ENCODE peak calls at places on chromosomes 5 and 9, in ten cellular contexts. J is stomach, E is prostate gland, R is right cardiac atrium, C is A673, U is WERI-Rb-1, V is OCI-LY7, N is SJSA1, A is A549, P is AG04450. O is an unnamed sample.

GRCh38 chr5:138972836-138973235 is 97.7 kb upstream of the LRRTM2 start:
- DNase-seq in U (peak), P (no peak), R (no peak), N (no peak), J (no peak), A (no peak), V (no peak), C (no peak), E (no peak), O (no peak)

GRCh38 chr5:90153031-90153430 is 256.5 kb downstream of the CETN3 start:
- DNase-seq in R (no peak), E (no peak), V (no peak), U (no peak), P (no peak), N (no peak), C (no peak), A (no peak), J (no peak), O (no peak)

GRCh38 chr9:73073337-73074175 is 78.1 kb upstream of the ANXA1 start:
- DNase-seq in C (no peak), E (no peak), U (no peak), P (no peak), N (peak), V (no peak), J (no peak), A (peak), R (no peak), O (no peak)

GRCh38 chr5:102959055-102959454 is 160.9 kb downstream of the GIN1 start:
- DNase-seq in P (peak), V (no peak), C (peak), E (no peak), U (no peak), A (peak), J (no peak), R (no peak), N (peak), O (no peak)

GRCh38 chr5:154753792-154754191 is 1.4 kb upstream of the LARP1 start:
- DNase-seq in E (peak), C (no peak), J (peak), R (peak), V (no peak), P (peak), N (no peak), U (no peak), A (peak), O (peak)

GRCh38 chr5:171426266-171426665 is 6.8 kb downstream of the FGF18 start:
- DNase-seq in E (no peak), N (peak), C (no peak), P (no peak), R (no peak), U (no peak), A (no peak), V (no peak), J (peak), O (no peak)

GRCh38 chr5:14834062-14834461 is 37.5 kb downstream of the ANKH start:
- DNase-seq in E (no peak), J (no peak), N (no peak), V (no peak), P (no peak), C (no peak), U (no peak), A (no peak), R (no peak), O (no peak)

GRCh38 chr5:163846512-163846911 is 341.1 kb downstream of the MAT2B start:
- DNase-seq in R (no peak), N (no peak), V (no peak), E (no peak), C (no peak), J (no peak), P (peak), U (no peak), A (no peak), O (no peak)

GRCh38 chr5:74647096-74647495 is 6.6 kb upstream of the ENC1 start:
- DNase-seq in N (no peak), V (no peak), C (no peak), U (no peak), J (no peak), R (no peak), E (no peak), P (no peak), A (no peak), O (no peak)

GRCh38 chr5:181133610-181134231 is 2.8 kb upstream of the OR2V1 start:
- DNase-seq in V (no peak), P (peak), C (peak), U (no peak), J (peak), N (peak), R (peak), E (no peak), A (peak), O (no peak)

GRCh38 chr9:22117511-22118388 is 108.6 kb upstream of the CDKN2B start:
- DNase-seq in C (no peak), N (peak), A (no peak), P (no peak), J (no peak), E (no peak), V (no peak), R (no peak), U (no peak), O (no peak)

GRCh38 chr9:93154293-93154903 is 20.3 kb upstream of the NINJ1 start:
- DNase-seq in E (no peak), R (peak), A (peak), U (peak), N (no peak), J (no peak), P (no peak), V (peak), C (peak), O (peak)

GRCh38 chr9:128455849-128456612 is at the start of gene ODF2:
- DNase-seq in C (peak), V (peak), R (peak), E (peak), A (peak), N (peak), J (peak), P (peak), U (peak), O (peak)

DNA sequence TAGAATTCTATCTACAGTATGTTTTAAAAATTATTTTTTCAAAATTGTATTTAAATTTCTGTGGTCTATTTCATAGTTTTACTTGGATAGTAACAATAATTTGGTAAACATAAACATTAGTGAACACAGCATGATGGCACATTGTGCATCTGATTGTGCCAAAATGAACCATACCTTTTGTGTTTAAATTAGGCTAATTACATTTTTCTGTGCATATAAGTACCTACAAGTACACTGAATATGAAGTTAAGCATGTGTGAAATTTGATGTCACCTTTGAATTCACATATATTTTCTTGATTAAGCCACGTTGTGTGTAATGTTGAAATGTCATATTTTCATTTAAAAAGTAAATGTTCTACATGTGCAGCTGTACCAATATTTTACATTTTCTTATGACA is 13.4 kb downstream of the PBX3 start:
- DNase-seq in V (no peak), P (no peak), R (no peak), J (no peak), C (no peak), E (no peak), U (no peak), A (no peak), N (no peak), O (no peak)
- H3K27ac ChIP-seq in V (no peak), P (no peak), R (no peak), J (no peak), C (no peak), E (no peak), U (no peak), A (no peak), N (no peak), O (no peak)

DNA sequence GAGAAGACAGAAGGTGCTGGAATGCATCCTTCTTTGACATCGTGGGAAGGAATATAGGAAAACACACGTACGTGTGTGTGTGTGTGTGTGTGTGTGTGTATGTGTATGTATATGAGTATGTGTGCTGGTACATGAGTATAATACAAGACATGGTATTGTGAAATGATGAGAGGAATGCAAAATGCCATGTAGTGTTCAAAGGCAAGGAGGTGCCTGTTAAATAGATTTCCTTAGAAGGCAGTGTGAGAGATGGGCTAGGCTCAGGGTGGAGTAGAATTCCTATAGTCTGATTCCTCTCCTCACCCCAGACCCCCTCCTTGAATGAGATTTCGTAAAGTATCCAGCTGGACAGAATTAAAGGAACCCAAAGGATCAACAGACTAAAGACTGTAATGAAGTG is 11.1 kb downstream of the GPR21 start:
- DNase-seq in V (no peak), U (no peak), N (no peak), E (no peak), R (no peak), C (no peak), J (no peak), P (peak), A (peak), O (no peak)
- H3K27ac ChIP-seq in V (no peak), U (no peak), N (peak), E (no peak), R (no peak), C (no peak), J (peak), P (no peak), A (no peak), O (no peak)

DNA sequence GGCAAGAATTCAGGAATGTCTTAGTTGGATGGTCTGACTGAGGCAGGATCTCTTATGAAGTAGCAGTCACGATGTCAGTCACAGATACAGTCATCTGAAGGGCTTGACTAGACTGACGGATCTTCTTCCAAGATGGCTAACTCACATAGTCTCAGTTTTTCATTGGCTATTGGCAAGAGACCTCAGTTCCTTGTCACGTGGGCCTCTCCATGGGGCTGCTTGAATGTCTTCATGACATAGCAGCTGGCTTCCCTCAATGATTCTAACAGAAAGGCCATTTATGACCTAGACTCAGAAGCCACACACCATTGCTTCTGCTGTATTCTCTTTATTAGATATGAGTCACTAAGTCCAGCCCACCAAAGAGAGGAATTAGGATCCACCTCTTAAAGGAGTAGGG is 4.7 kb downstream of the APC start:
- DNase-seq in C (peak), A (no peak), E (no peak), V (no peak), P (no peak), U (no peak), N (no peak), R (no peak), J (no peak), O (no peak)
- H3K27ac ChIP-seq in C (no peak), A (no peak), E (no peak), V (no peak), P (no peak), U (no peak), N (no peak), R (no peak), J (no peak), O (no peak)

DNA sequence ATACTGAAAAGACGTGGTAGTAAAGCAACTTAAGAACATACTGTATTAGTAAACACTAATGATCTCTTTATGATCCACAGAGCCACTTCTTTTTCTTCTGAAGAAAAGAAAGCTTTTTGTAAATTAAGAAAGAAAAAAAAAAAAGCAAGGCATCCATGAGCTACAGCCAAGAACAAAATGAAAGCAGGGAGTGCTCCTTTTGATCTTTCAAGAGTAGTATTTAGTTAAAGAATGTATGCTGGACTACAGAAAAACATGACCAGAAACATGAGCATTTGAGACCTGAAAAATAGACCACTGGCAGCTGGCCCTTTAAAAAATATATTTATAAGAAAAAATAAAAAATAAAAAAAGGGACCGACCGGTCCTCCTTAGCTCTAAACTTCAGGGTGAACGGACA is 348.6 kb downstream of the GLIS3 start:
- DNase-seq in V (no peak), N (no peak), C (no peak), P (no peak), R (no peak), A (no peak), U (no peak), J (no peak), E (no peak), O (no peak)
- H3K27ac ChIP-seq in V (no peak), N (no peak), C (no peak), P (no peak), R (no peak), A (no peak), U (no peak), J (no peak), E (no peak), O (no peak)

DNA sequence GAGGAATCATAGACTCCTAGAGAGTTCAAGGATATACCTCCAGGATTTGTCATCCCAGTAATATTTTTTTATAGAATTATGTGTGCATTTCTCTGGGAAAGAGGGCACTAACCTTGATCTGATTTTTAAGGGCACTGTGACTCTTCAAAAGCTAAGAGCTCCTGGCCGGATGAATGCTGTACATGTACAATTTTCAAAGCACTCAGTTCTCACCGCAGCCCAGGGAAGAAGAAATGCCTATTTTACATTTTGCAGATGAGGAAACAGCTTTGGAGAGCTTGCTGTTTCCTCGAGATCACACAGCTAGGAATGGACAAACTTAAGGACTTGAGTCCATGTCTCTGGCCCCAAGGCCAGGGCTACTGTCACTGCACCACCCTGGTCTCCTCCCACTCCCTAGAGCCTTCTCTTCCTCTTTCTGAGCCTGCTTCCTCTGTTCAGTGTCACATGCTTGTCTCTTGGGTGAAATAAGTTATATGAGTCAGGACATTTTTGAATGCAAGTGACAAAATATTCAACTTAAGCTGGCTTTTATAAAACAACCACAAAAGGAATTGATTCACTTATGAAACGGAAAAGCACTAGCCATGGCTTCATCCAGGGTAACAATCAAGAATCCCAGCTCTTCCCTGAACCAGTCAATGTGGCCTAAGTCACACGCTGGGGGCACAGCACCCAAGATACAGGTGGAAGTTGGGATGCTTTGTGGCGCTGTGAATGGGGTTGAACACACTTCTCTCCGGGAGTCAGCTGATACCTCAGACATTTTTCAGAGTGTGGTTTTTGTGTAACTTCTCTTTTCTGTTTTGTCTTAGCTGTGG is 45.6 kb upstream of the TGFBR1 start:
- DNase-seq in E (no peak), C (no peak), R (no peak), N (no peak), A (no peak), V (peak), J (no peak), P (no peak), U (no peak), O (peak)
- H3K27ac ChIP-seq in E (no peak), C (no peak), R (peak), N (no peak), A (no peak), V (peak), J (peak), P (no peak), U (no peak), O (peak)